ENCODE peak calls at places on chromosomes 4 and X, in four cellular contexts. H is K562, C is H1, A is GM12878. G is an unnamed sample.

GRCh38 chrX:140712413-140713173 is 3.0 kb downstream of the LINC00632 start:
- DNase-seq in H (no peak), A (no peak), C (peak), G (no peak)

GRCh38 chr4:110270492-110271197 is 72.2 kb upstream of the ELOVL6 start:
- DNase-seq in C (no peak), A (no peak), H (no peak), G (no peak)

GRCh38 chr4:69977582-69977981 is 12.1 kb upstream of the CSN2 start:
- DNase-seq in A (no peak), C (no peak), H (no peak), G (no peak)

GRCh38 chrX:118370921-118371624 is 25.2 kb downstream of the WDR44 start:
- DNase-seq in A (no peak), H (no peak), C (no peak), G (peak)

GRCh38 chr4:97605927-97606326 is 537.3 kb downstream of the STPG2 start:
- DNase-seq in C (no peak), A (no peak), H (no peak), G (no peak)

GRCh38 chrX:12804655-12805054 is 13.4 kb downstream of the PRPS2 start:
- DNase-seq in H (no peak), A (no peak), C (no peak), G (no peak)

GRCh38 chr4:164802301-164802700 is 48.4 kb downstream of the SMIM31 start:
- DNase-seq in H (no peak), A (no peak), C (no peak), G (no peak)

GRCh38 chr4:19349416-19349815 is 902.3 kb upstream of the SLIT2 start:
- DNase-seq in A (no peak), H (no peak), C (no peak), G (no peak)

GRCh38 chrX:129606918-129607317 is 47.8 kb downstream of the APLN start:
- DNase-seq in A (peak), H (peak), C (no peak), G (peak)

GRCh38 chr4:16890651-16891050 is 7.8 kb downstream of the LDB2 start:
- DNase-seq in C (no peak), A (no peak), H (no peak), G (no peak)

GRCh38 chr4:172698256-172698655 is 470.4 kb upstream of the GALNT7 start:
- DNase-seq in A (no peak), C (no peak), H (no peak), G (no peak)

GRCh38 chrX:41381685-41382084 is 47.7 kb downstream of the DDX3X start:
- DNase-seq in A (no peak), H (peak), C (peak), G (peak)

GRCh38 chrX:67614414-67614813 is 70.6 kb downstream of the AR start:
- DNase-seq in A (no peak), H (no peak), C (no peak), G (no peak)

GRCh38 chr4:16875487-16875886 is 23.0 kb downstream of the LDB2 start:
- DNase-seq in A (no peak), H (no peak), C (no peak), G (no peak)

DNA sequence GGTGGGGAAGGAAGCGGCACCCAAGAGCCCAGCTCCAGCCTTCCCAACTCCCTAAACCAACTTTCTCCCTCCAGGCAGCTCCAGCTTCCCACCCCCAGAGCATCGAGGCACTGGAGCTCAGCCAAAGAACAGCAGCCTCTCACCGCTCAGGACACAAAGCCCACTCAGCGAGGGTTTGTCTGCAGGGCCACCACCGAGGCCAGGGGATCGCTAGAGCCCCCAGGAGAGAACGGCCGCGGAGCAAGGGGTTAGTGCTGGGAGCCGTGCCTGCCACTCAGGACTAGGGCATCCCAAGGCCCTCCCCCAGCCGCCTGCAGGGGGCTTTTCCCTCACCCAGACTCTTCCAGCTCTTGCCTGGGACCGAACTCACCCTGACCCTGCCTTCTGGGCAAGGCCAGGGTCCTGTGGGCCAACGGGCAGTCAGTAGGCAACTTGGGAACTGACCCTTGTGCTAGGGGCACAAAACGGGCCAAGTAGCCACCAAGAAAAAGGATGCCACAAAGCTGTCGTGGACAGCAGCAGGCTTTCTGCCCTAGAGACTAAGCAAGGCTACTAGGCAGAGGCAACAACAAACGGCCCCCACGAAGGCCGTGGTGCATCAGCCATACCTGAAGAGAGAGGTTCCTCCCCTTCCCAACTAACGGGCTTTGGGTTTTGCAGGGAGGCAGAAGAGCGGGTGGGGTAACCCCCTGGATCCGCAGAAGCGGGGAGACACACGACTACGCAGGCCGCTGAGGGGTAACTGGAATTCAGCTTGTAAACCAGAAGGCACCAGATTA is 2.3 kb downstream of the HCFC1 start:
- DNase-seq in C (no peak), A (no peak), H (no peak), G (no peak)
- TF ChIP-seq CHD2 in C (no peak), A (no peak), H (no peak), G (no peak)

GRCh38 chr4:38560763-38561558 is 103.0 kb upstream of the KLF3 start:
- DNase-seq in A (peak), H (no peak), C (no peak), G (no peak)
- TF ChIP-seq SP1 in A (no peak), H (no peak), C (no peak), G (no peak)

GRCh38 chrX:351736-352135 is 33.1 kb upstream of the GTPBP6 start:
- DNase-seq in C (no peak), H (no peak), A (no peak), G (no peak)

GRCh38 chrX:350148-350533 is 31.5 kb upstream of the GTPBP6 start:
- DNase-seq in H (no peak), C (no peak), A (no peak), G (no peak)

GRCh38 chrX:349702-350101 is 31.1 kb upstream of the GTPBP6 start:
- DNase-seq in A (no peak), C (no peak), H (no peak), G (no peak)

GRCh38 chrX:352181-352580 is 33.6 kb upstream of the GTPBP6 start:
- DNase-seq in H (no peak), C (no peak), A (no peak), G (no peak)

GRCh38 chrX:350534-351321 is 32.1 kb upstream of the GTPBP6 start:
- DNase-seq in H (no peak), A (no peak), C (no peak), G (no peak)
- TF ChIP-seq CHD2 in H (no peak), A (no peak), C (no peak), G (no peak)

GRCh38 chr4:169618286-169618685 is 2.1 kb upstream of the CLCN3 start:
- DNase-seq in H (no peak), C (no peak), A (no peak), G (no peak)

GRCh38 chr4:169611991-169612868 is at the start of gene NEK1:
- DNase-seq in C (peak), H (peak), A (peak), G (peak)

GRCh38 chr4:169612869-169613859 is 781 bp upstream of the NEK1 start:
- DNase-seq in A (no peak), C (peak), H (peak), G (peak)

GRCh38 chr4:169617306-169617705 is 3.1 kb upstream of the CLCN3 start:
- DNase-seq in C (no peak), A (no peak), H (peak), G (no peak)

DNA sequence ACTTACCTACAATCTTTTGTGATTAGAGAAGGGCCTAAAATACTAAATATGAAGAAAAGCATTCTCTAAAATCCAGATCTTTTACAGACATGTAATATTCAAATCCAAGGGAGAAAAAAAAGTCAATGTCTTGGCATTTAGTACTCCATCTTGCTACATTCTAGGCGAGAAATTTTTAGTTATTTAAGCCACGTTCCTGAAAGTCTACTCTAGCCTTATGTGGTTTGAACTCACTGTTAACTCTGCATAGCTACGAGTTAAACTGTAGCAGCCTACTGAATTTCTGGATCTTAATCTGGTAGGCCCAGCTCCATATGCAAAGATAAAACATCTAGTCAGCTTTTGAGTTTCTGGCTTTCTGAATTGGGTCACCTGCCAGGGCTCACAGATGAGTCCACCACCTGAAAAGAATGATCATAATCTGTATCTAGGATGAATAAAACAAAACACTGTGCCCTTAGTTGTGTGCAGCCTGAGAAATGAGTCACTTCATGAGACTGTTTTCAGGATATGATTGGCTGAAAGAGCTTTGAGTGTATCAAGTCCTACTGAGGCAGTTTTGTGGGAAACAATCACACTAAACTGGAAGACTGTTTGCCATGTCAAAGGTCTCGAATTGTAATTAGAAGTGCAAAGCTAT is 3.2 kb upstream of the NEK1 start:
- DNase-seq in H (peak), A (no peak), C (no peak), G (no peak)
- TF ChIP-seq SP1 in H (no peak), A (no peak), C (no peak), G (no peak)

GRCh38 chr4:152360045-152360410 is 175.9 kb downstream of the FBXW7 start:
- DNase-seq in H (no peak), C (no peak), A (no peak), G (no peak)
- TF ChIP-seq CHD2 in H (no peak), C (no peak), A (no peak), G (no peak)

DNA sequence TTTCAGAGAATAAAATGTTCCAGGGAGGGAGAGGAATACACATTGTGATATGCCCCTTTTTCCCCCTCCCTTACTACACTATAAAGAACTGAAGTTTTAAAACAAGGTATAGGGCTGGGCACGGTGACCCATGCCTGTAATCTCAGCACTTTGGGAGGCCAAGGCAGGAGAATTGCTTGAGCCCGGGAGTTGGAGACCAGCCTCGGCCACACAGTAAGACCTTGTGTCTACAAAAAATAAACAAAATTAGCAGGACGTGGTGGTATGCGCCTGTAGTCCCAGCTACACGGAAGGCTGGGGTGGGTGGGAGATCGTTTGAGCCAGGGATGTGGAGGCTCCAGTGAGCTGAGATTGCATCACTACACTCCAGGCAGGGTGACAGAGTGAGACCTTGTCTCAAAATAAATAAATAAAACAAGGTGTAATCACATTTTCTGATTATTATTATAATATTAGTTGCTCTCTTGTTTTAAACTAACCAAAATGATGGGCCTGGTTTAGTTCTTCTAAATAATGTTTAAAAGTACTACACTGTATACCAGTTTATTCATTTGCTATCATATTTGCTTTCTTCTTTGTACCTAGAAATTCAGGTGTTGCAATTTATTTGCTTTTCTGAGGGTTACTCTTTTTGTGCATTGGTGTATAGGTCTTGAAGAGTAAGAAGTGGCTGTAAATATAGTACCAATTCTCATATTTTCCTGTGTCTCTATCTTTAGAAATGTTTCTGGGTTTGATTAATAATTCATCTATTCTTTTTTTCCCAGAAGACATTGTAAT is 8.8 kb downstream of the TBC1D8B start:
- DNase-seq in C (no peak), A (no peak), H (no peak), G (peak)
- TF ChIP-seq SP1 in C (no peak), A (no peak), H (no peak), G (no peak)

GRCh38 chr4:41215155-41215554 is 813 bp upstream of the APBB2 start:
- DNase-seq in A (no peak), C (no peak), H (no peak), G (no peak)

GRCh38 chr4:41217020-41217333 is 2.6 kb upstream of the APBB2 start:
- DNase-seq in C (no peak), H (no peak), A (no peak), G (no peak)

GRCh38 chr4:41215969-41216293 is 1.6 kb upstream of the APBB2 start:
- DNase-seq in A (no peak), C (no peak), H (no peak), G (no peak)

GRCh38 chr4:41217373-41217772 is 3.0 kb upstream of the APBB2 start:
- DNase-seq in H (no peak), C (no peak), A (no peak), G (no peak)

DNA sequence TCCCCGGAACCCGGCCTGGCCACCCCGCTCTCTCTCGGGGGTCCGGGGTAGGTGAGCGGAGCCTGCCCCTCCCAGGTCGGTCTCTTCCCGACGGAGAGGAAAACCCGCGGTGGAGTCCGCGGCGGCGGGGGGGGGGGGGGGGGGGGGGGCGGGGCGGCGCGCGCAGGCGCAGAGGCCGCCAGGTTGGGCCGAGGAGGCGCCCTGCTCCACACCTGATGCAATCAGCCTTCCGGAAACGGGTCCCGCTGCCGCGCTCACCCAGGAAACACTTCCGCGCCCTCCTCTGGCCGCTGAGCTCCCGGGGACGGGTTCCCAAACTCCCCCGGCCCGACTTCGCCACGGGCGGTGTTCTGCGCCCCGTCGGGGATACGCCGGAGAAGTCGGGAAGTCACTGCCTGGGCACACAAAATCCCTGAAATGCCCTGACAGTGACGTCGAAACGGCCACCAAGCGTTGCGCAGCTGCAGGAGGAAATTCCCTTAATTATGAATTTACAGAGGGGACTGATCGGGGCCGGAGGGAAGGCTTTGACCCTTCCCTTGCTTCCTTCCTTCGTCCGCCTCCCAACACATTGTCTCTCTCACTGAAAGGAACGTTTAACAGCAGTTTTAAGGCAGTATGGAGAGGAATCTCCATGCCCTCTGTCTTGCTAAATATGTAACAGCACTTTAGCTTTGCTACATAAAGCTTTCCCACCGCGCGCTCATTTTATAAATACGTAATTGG is 2.1 kb upstream of the APBB2 start:
- DNase-seq in C (peak), A (peak), H (peak), G (peak)
- TF ChIP-seq CHD2 in C (peak), A (peak), H (no peak), G (no peak)

DNA sequence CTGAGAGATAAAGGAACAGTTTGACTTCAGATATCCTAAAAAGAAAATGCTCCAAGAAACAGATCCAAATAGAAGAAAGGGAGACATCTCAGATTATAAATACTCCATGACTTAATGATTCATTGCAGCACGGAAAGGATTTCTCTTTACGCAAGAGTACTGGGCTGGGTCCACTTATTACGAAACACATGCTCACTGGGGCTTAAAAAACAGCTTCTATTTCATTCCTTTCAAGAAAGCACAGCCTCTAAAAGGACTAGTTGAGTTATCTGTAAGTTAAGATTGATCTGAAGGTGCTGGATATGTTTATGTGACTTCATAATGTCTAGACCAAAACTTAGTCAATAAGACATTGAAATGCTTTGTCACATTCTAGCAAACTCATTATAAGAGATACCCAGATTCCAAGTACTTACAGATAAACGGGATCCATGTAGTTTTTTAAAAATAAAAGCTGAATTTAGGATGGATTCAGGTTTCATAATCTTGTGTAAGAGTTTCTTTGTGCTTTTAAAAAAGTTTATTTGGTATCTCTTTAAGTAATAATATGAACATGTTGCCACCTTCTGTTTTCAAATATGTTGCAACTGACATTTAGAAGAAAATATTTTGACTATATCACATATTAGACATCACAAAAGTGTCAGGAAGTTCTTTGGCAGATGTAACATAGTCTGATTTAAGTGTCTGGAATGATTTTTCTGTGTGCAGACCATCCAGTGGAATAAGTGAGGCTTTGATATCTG is 109.5 kb upstream of the MYOZ2 start:
- DNase-seq in C (no peak), H (no peak), A (no peak), G (no peak)
- TF ChIP-seq SP1 in C (no peak), H (no peak), A (no peak), G (no peak)

GRCh38 chrX:2600564-2600963 is 90.5 kb upstream of the CD99 start:
- DNase-seq in A (no peak), H (no peak), C (no peak), G (no peak)
- TF ChIP-seq CHD2 in A (no peak), H (no peak), C (no peak), G (no peak)

G was measured in HepG2.